ENCODE peak calls at places on chromosomes 1 and 21, in four cellular contexts. B, Y, X and Z are unnamed samples.

GRCh38 chr1:157878059-157878458 is 36.5 kb upstream of the CD5L start:
- DNase-seq in B (no peak), X (peak; percentile 4), Y (peak; percentile 13), Z (no peak)

GRCh38 chr1:117803318-117803717 is 126.1 kb downstream of the GDAP2 start:
- DNase-seq in Y (no peak), B (no peak), X (no peak), Z (no peak)

GRCh38 chr21:35503646-35504045 is 454.5 kb upstream of the RUNX1 start:
- DNase-seq in Y (no peak), B (no peak), X (no peak), Z (no peak)

GRCh38 chr1:25091671-25092070 is 140.6 kb downstream of the SYF2 start:
- DNase-seq in B (no peak), X (no peak), Y (no peak), Z (no peak)

GRCh38 chr1:32813941-32814739 is 3.0 kb downstream of the YARS1 start:
- DNase-seq in X (no peak), B (no peak), Y (no peak), Z (no peak)

GRCh38 chr1:100539836-100540536 is 2.0 kb downstream of the GPR88 start:
- DNase-seq in X (no peak), Y (no peak), B (peak; percentile 23), Z (no peak)

GRCh38 chr1:33049381-33049780 is 12.7 kb upstream of the AK2 start:
- DNase-seq in Y (no peak), B (no peak), X (no peak), Z (no peak)

GRCh38 chr1:172143384-172144025 is 277.0 kb upstream of the C1orf105 start:
- DNase-seq in B (no peak), Y (no peak), X (no peak), Z (no peak)

GRCh38 chr1:204080163-204080903 is 7.4 kb downstream of the SOX13 start:
- DNase-seq in X (peak; percentile 96), Y (peak; percentile 95), B (peak; percentile 97), Z (no peak)

GRCh38 chr21:33047231-33047630 is 21.5 kb downstream of the OLIG2 start:
- DNase-seq in X (peak; percentile 80), B (no peak), Y (no peak), Z (no peak)

GRCh38 chr1:144551543-144552424 is 40.9 kb upstream of the PPIAL4F start:
- DNase-seq in X (peak; percentile 60), Y (peak; percentile 81), B (peak; percentile 71), Z (no peak)
- TF ChIP-seq POLR2A in X (peak; percentile 75), Y (peak; percentile 90), B (peak; percentile 51), Z (no peak)

GRCh38 chr1:58783090-58783992 is 506 bp downstream of the JUN start:
- DNase-seq in Y (no peak), X (no peak), B (peak; percentile 67), Z (peak; percentile 71)

GRCh38 chr1:58780586-58781452 is 3.0 kb downstream of the JUN start:
- DNase-seq in X (no peak), Y (no peak), B (peak; percentile 64), Z (no peak)

GRCh38 chr1:58783993-58784757 is at the start of gene JUN:
- DNase-seq in X (peak; percentile 93), Y (peak; percentile 92), B (peak; percentile 100), Z (peak; percentile 98)

GRCh38 chr1:58781541-58782307 is 2.1 kb downstream of the JUN start:
- DNase-seq in X (no peak), B (peak; percentile 77), Y (no peak), Z (no peak)

GRCh38 chr1:58782308-58783089 is 1.3 kb downstream of the JUN start:
- DNase-seq in B (peak; percentile 72), X (no peak), Y (no peak), Z (peak; percentile 31)
- TF ChIP-seq POLR2A in B (no peak), X (peak; percentile 3), Y (peak; percentile 15), Z (peak; percentile 3)

DNA sequence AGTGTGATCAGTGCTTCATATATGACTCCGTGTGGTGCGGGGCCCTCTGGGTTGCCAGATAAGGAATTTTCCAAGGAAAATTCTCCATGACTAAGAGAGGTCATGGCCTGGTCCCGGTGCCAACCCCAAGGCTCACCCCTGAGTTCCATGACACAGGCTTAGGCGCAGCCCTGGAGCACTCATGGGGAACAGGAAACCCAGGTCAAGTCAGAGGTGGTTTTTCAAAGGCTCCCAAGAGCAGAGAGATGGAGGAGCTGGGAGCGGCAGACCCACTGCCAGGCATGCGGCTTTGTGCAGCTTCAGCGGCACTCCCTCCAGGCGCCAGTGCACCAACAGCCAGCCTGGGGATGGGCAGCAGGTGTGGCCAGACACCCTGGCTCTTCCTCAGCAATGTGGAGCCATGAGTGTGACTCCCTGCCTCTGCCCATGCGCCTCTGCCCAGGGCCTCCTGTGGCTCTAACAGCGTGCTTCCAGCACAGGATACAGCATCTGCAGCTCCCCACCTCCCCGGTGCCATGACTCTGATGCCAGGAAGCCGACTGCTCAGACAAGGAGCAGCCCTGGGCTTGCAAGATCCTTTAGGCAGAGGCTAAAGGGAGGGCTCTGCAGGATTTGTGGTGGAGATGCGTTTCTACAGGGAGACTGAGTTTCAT is 47.3 kb downstream of the GPR161 start:
- DNase-seq in Y (no peak), X (no peak), B (no peak), Z (no peak)
- TF ChIP-seq POLR2A in Y (no peak), X (no peak), B (no peak), Z (no peak)

GRCh38 chr1:150282558-150282958 is 204 bp downstream of the CIART start:
- DNase-seq in X (no peak), Y (no peak), B (no peak), Z (no peak)

GRCh38 chr1:150281221-150281757 is 1.1 kb upstream of the CIART start:
- DNase-seq in B (peak; percentile 87), Y (peak; percentile 53), X (no peak), Z (no peak)

GRCh38 chr1:150281758-150282557 is at the start of gene CIART:
- DNase-seq in X (peak; percentile 86), Y (peak; percentile 93), B (peak; percentile 97), Z (peak; percentile 64)

GRCh38 chr1:150283260-150283659 is 906 bp downstream of the CIART start:
- DNase-seq in B (no peak), X (no peak), Y (no peak), Z (no peak)

GRCh38 chr1:150280138-150280707 is 2.1 kb upstream of the CIART start:
- DNase-seq in B (peak; percentile 23), X (no peak), Y (no peak), Z (no peak)
- TF ChIP-seq POLR2A in B (no peak), X (no peak), Y (no peak), Z (no peak)

GRCh38 chr1:167799747-167800146 is 78.0 kb downstream of the MPZL1 start:
- DNase-seq in Y (no peak), B (no peak), X (no peak), Z (no peak)

GRCh38 chr1:167805041-167805556 is 83.3 kb downstream of the MPZL1 start:
- DNase-seq in Y (no peak), B (no peak), X (no peak), Z (no peak)

GRCh38 chr1:167802235-167802634 is 80.5 kb downstream of the MPZL1 start:
- DNase-seq in Y (no peak), X (no peak), B (no peak), Z (no peak)

GRCh38 chr1:167800241-167800640 is 78.5 kb downstream of the MPZL1 start:
- DNase-seq in X (no peak), Y (no peak), B (no peak), Z (no peak)

DNA sequence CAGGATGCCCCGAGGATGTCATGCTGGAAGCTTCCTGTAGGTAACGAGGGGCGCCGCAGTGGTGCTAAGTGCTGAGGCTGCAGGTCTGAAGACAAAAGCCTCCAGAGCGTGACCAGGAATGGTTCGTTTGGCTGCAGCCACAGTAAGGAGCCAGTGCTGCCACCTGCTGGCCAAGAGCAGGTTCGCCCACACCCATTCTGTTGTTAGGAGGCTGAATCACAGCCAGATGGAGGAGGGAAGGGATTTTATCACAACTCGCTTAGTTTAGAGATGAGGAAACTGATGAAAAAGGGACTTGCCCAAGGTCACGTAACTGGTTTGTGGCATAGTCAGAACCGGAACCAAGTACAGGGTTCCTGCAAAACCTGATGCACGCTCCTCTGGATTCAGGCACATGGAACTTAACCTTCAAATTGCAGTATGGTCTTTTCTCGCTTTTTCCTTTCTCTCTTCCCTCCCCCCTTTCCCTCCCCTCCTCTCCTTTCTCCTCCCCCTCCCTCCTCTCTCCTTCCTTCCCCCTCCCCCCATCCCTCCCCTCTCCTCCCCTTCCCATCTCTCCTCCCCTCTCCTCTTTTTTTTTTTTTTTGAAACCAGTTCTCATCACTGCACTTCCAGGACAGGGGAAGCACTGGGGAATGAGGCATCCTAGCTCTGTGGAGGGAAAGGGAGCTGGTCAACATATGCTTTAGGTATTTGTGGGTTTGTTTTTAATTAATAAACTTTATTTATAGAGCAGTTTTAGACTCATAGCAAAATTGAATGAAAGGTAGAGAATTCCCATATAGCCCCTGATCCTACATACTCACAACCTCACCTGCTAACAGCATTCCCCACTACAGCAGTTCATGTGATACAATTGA is 81.8 kb downstream of the MPZL1 start:
- DNase-seq in B (peak; percentile 94), X (peak; percentile 80), Y (peak; percentile 97), Z (peak; percentile 75)
- TF ChIP-seq POLR2A in B (no peak), X (no peak), Y (no peak), Z (no peak)

GRCh38 chr1:198679535-198680173 is 40.8 kb downstream of the PTPRC start:
- DNase-seq in B (no peak), X (no peak), Y (no peak), Z (no peak)

GRCh38 chr1:198680174-198680871 is 41.5 kb downstream of the PTPRC start:
- DNase-seq in X (no peak), B (no peak), Y (no peak), Z (no peak)

GRCh38 chr1:198683449-198683848 is 44.6 kb downstream of the PTPRC start:
- DNase-seq in Y (no peak), B (no peak), X (no peak), Z (no peak)

GRCh38 chr1:198681247-198681646 is 42.4 kb downstream of the PTPRC start:
- DNase-seq in B (no peak), X (no peak), Y (no peak), Z (no peak)

GRCh38 chr1:198681831-198682756 is 43.3 kb downstream of the PTPRC start:
- DNase-seq in Y (no peak), B (peak; percentile 57), X (no peak), Z (peak; percentile 37)
- TF ChIP-seq POLR2A in Y (no peak), B (peak; percentile 34), X (no peak), Z (no peak)